ENCODE peak calls at places on chromosomes 5 and 9, in ten cellular contexts. Q is aorta; B is heart right ventricle; M is spleen; L is stomach; D is tibial nerve; E is colonic mucosa; O is uterus; V is OCI-LY7; W is CD8-positive, alpha-beta T cell. G is an unnamed sample.

GRCh38 chr9:115262477-115262876 is 144.5 kb upstream of the TNC start:
- DNase-seq in O (peak; percentile 79), D (no peak), M (no peak), E (peak; percentile 77), W (no peak), Q (no peak), V (no peak), B (peak; percentile 77), L (peak; percentile 78), G (peak; percentile 80)

GRCh38 chr9:76562511-76562911 is 103.5 kb downstream of the GCNT1 start:
- DNase-seq in D (no peak), W (no peak), L (no peak), V (no peak), M (no peak), Q (no peak), O (no peak), B (no peak), E (no peak), G (no peak)

GRCh38 chr5:95873351-95873750 is 50.8 kb upstream of the GLRX start:
- DNase-seq in V (no peak), O (no peak), D (no peak), Q (no peak), E (no peak), B (no peak), W (no peak), M (no peak), L (no peak), G (no peak)

GRCh38 chr5:67792891-67793290 is 422.7 kb upstream of the PIK3R1 start:
- DNase-seq in O (no peak), W (no peak), E (no peak), D (peak; percentile 68), Q (peak; percentile 59), V (no peak), M (no peak), B (peak; percentile 63), L (no peak), G (no peak)

GRCh38 chr5:51468196-51468595 is 84.9 kb downstream of the ISL1 start:
- DNase-seq in Q (no peak), B (no peak), D (no peak), V (no peak), O (no peak), L (no peak), W (no peak), E (no peak), M (no peak), G (peak; percentile 21)

GRCh38 chr5:177307544-177308363 is 3.9 kb downstream of the MXD3 start:
- DNase-seq in M (peak; percentile 91), W (no peak), B (no peak), V (peak; percentile 62), L (no peak), O (no peak), E (no peak), Q (peak; percentile 46), D (no peak), G (no peak)

GRCh38 chr9:4207881-4208615 is 91.8 kb downstream of the GLIS3 start:
- DNase-seq in E (no peak), M (no peak), Q (peak; percentile 50), V (no peak), D (no peak), O (no peak), B (no peak), L (no peak), W (no peak), G (no peak)

GRCh38 chr5:171907731-171908343 is 98.6 kb downstream of the FBXW11 start:
- DNase-seq in E (peak; percentile 47), O (peak; percentile 51), Q (no peak), L (peak; percentile 34), W (peak; percentile 56), M (no peak), B (no peak), V (peak; percentile 68), D (no peak), G (peak; percentile 59)

GRCh38 chr9:105737205-105737604 is 42.9 kb downstream of the TMEM38B start:
- DNase-seq in D (no peak), M (peak; percentile 58), Q (no peak), B (no peak), L (no peak), V (no peak), O (no peak), E (no peak), W (no peak), G (no peak)

GRCh38 chr5:102959055-102959454 is 160.9 kb downstream of the GIN1 start:
- DNase-seq in M (no peak), W (no peak), B (no peak), E (no peak), L (no peak), V (no peak), O (no peak), Q (no peak), D (no peak), G (peak; percentile 50)

GRCh38 chr9:136711751-136712689 is at the start of gene DIPK1B:
- DNase-seq in Q (no peak), D (no peak), B (no peak), V (peak; percentile 62), O (no peak), L (no peak), E (no peak), W (no peak), M (peak; percentile 79), G (no peak)

GRCh38 chr9:14018061-14018460 is 295.9 kb downstream of the NFIB start:
- DNase-seq in Q (no peak), B (no peak), O (no peak), D (no peak), V (no peak), W (no peak), L (no peak), E (no peak), M (no peak), G (no peak)

GRCh38 chr9:21812945-21813568 is 10.6 kb downstream of the MTAP start:
- DNase-seq in W (peak; percentile 80), B (peak; percentile 70), L (peak; percentile 82), Q (peak; percentile 76), E (peak; percentile 80), M (peak; percentile 90), O (peak; percentile 43), D (peak; percentile 61), V (peak; percentile 72), G (peak; percentile 49)

GRCh38 chr9:82670000-82670399 is 392.9 kb downstream of the RASEF start:
- DNase-seq in L (no peak), D (no peak), Q (no peak), B (no peak), E (no peak), W (no peak), M (no peak), O (no peak), V (no peak), G (no peak)

GRCh38 chr5:149999359-149999758 is 1.1 kb downstream of the TIGD6 start:
- DNase-seq in E (no peak), O (no peak), Q (no peak), V (no peak), W (no peak), B (no peak), D (no peak), M (no peak), L (no peak), G (no peak)

GRCh38 chr9:28120241-28121025 is 547.2 kb upstream of the C9orf72 start:
- DNase-seq in W (no peak), L (no peak), Q (no peak), M (no peak), D (no peak), V (no peak), E (no peak), O (no peak), B (no peak), G (no peak)

GRCh38 chr9:33289936-33290246 is 425 bp upstream of the NFX1 start:
- DNase-seq in M (no peak), V (no peak), B (no peak), W (no peak), D (no peak), E (no peak), L (no peak), O (no peak), Q (no peak), G (no peak)

GRCh38 chr5:179818746-179819295 is 1.9 kb upstream of the SQSTM1 start:
- DNase-seq in W (peak; percentile 89), M (peak; percentile 98), B (peak; percentile 94), E (peak; percentile 96), O (peak; percentile 97), L (peak; percentile 98), Q (peak; percentile 98), V (peak; percentile 87), D (peak; percentile 91), G (peak; percentile 97)
- H3K4me1 ChIP-seq in W (peaks cover 47% of the 10 kb centered on the region), M (peaks cover 48% of the 10 kb centered on the region), B (peaks cover 61% of the 10 kb centered on the region), E (peaks cover 37% of the 10 kb centered on the region), O (peaks cover 5% of the 10 kb centered on the region), L (peaks cover 65% of the 10 kb centered on the region), Q (no peaks in the 10 kb centered on the region), V (peaks cover 32% of the 10 kb centered on the region), D (peaks cover 53% of the 10 kb centered on the region), G (peaks cover 40% of the 10 kb centered on the region)

GRCh38 chr5:74550927-74551326 is 89.6 kb downstream of the ENC1 start:
- DNase-seq in E (no peak), D (no peak), Q (no peak), V (no peak), B (no peak), M (no peak), L (no peak), W (no peak), O (no peak), G (no peak)
- H3K4me1 ChIP-seq in E (no peaks in the 10 kb centered on the region), D (no peaks in the 10 kb centered on the region), Q (no peaks in the 10 kb centered on the region), V (no peaks in the 10 kb centered on the region), B (no peaks in the 10 kb centered on the region), M (no peaks in the 10 kb centered on the region), L (no peaks in the 10 kb centered on the region), W (no peaks in the 10 kb centered on the region), O (no peaks in the 10 kb centered on the region), G (peaks cover 4% of the 10 kb centered on the region)

DNA sequence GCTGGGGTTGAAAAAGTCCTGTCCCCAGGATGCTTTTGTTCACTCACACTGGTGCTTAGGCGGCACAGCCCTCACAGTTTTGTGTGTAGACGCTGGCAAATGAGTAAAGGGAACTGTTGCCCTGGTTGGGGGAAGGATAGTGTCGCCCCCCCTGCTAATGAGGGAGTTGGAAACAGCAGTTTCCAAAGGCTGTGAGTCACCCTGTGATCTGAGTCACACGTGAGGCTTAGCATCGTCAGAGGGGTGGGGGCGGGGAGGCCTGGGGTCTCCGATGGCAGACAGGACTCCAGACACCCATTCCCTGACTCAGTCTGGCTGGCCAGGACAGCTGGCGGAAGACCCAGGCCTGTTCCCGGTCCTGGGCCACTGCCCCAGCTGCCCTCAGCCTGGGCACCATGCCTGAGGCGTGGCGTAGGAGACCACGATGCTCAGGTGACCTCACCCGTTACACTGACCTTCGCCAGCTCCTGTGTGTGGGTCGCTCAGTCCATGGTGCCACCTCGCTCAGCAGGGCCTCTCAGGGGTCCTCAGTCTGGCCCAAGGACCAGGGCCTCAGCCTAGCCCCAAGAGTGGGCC is 2.9 kb downstream of the DNAJB5 start:
- DNase-seq in W (no peak), E (no peak), B (peak; percentile 56), V (no peak), O (peak; percentile 88), M (peak; percentile 71), D (no peak), L (no peak), Q (peak; percentile 85), G (peak; percentile 46)
- H3K4me1 ChIP-seq in W (peaks cover 18% of the 10 kb centered on the region), E (no peaks in the 10 kb centered on the region), B (peaks cover 82% of the 10 kb centered on the region), V (peaks cover 32% of the 10 kb centered on the region), O (peaks cover 31% of the 10 kb centered on the region), M (peaks cover 18% of the 10 kb centered on the region), D (peaks cover 51% of the 10 kb centered on the region), L (peaks cover 57% of the 10 kb centered on the region), Q (no peaks in the 10 kb centered on the region), G (peaks cover 11% of the 10 kb centered on the region)

DNA sequence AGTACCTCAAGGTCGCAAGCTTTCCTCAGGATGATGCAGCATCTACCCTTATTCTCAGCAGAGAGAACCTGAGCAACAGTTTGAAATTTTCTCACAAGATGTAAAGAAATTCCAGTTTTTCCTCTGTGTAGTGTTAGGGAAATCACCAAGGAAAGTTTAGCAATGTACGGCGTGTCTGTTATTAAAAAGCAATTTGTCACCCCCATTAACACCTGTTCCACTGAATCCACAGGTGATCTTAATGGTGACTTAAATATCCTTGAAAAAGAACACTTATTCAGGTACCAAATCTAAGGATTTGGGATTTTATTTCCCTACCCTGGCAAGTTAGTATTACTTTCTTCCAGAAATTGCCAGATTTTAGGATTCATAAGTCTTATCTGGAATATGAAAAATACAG is 77.9 kb upstream of the ATP10B start:
- DNase-seq in O (no peak), E (no peak), Q (no peak), D (no peak), B (no peak), L (no peak), V (no peak), W (no peak), M (no peak), G (no peak)
- H3K4me1 ChIP-seq in O (no peaks in the 10 kb centered on the region), E (peaks cover 5% of the 10 kb centered on the region), Q (no peaks in the 10 kb centered on the region), D (no peaks in the 10 kb centered on the region), B (no peaks in the 10 kb centered on the region), L (peaks cover 20% of the 10 kb centered on the region), V (no peaks in the 10 kb centered on the region), W (no peaks in the 10 kb centered on the region), M (no peaks in the 10 kb centered on the region), G (no peaks in the 10 kb centered on the region)